ENCODE peak calls at places on chromosomes 7 and 10, in four cellular contexts. Q is activated CD8-positive, alpha-beta memory T cell treated with anti-CD3 and anti-CD28 coated beads for 48 hours; E is dorsolateral prefrontal cortex; L is naive thymus-derived CD4-positive, alpha-beta T cell. V is an unnamed sample.

GRCh38 chr10:69505636-69506318 is 54.5 kb downstream of the TSPAN15 start:
- DNase-seq in Q (no peak), E (peak), L (no peak), V (no peak)

GRCh38 chr10:78830062-78830974 is 238.4 kb upstream of the ZMIZ1 start:
- DNase-seq in Q (no peak), E (no peak), L (no peak), V (no peak)

GRCh38 chr10:32139223-32140073 is 83.2 kb upstream of the KIF5B start:
- DNase-seq in Q (no peak), E (no peak), L (peak), V (no peak)

GRCh38 chr10:100664509-100664908 is 80.9 kb upstream of the PAX2 start:
- DNase-seq in Q (no peak), E (no peak), L (no peak), V (no peak)

GRCh38 chr10:102741848-102742247 is 1.9 kb upstream of the WBP1L start:
- DNase-seq in Q (no peak), E (no peak), L (no peak), V (no peak)

GRCh38 chr10:86387221-86387794 is 20.7 kb upstream of the GRID1 start:
- DNase-seq in Q (no peak), E (no peak), L (no peak), V (no peak)

GRCh38 chr7:82050792-82051191 is 280.9 kb upstream of the HGF start:
- DNase-seq in Q (no peak), E (no peak), L (no peak), V (no peak)

GRCh38 chr10:63901916-63902315 is 380.7 kb downstream of the REEP3 start:
- DNase-seq in Q (no peak), E (no peak), L (no peak), V (no peak)

GRCh38 chr7:74043523-74043951 is 15.6 kb downstream of the ELN start:
- DNase-seq in Q (no peak), E (no peak), L (no peak), V (no peak)

GRCh38 chr7:19128856-19129255 is 11.4 kb upstream of the TWIST1 start:
- DNase-seq in Q (no peak), E (no peak), L (no peak), V (no peak)